ENCODE peak calls at places on chromosomes 6 and 20, in four cellular contexts. F is posterior cingulate gyrus, W is GM19239, E is left lung. Q is an unnamed sample.

GRCh38 chr6:87436435-87436834 is 28.7 kb downstream of the CFAP206 start:
- DNase-seq in F (no peak), W (peak; percentile 22), E (peak; percentile 47), Q (peak; percentile 26)

GRCh38 chr20:62047666-62048345 is 17.9 kb downstream of the TAF4 start:
- DNase-seq in F (peak; percentile 32), W (no peak), E (peak; percentile 19), Q (no peak)

GRCh38 chr6:54697423-54697822 is 149.1 kb upstream of the FAM83B start:
- DNase-seq in F (no peak), W (no peak), E (no peak), Q (no peak)

GRCh38 chr6:137452331-137452894 is 41.8 kb downstream of the OLIG3 start:
- DNase-seq in F (no peak), W (no peak), E (no peak), Q (no peak)

GRCh38 chr6:33426590-33427563 is 7.0 kb downstream of the SYNGAP1 start:
- DNase-seq in F (no peak), W (no peak), E (no peak), Q (no peak)

GRCh38 chr6:130625825-130626500 is 201.2 kb upstream of the SMLR1 start:
- DNase-seq in F (no peak), W (peak; percentile 2), E (no peak), Q (no peak)

GRCh38 chr6:84065718-84066290 is 32.2 kb downstream of the MRAP2 start:
- DNase-seq in F (no peak), W (no peak), E (no peak), Q (no peak)

GRCh38 chr6:170046786-170047626 is 243.9 kb downstream of the DLL1 start:
- DNase-seq in F (peak; percentile 55), W (no peak), E (peak; percentile 42), Q (no peak)

GRCh38 chr6:130744601-130745382 is 82.4 kb upstream of the SMLR1 start:
- DNase-seq in F (no peak), W (no peak), E (no peak), Q (no peak)

GRCh38 chr20:10467985-10468845 is 33.1 kb downstream of the SLX4IP start:
- DNase-seq in F (no peak), W (no peak), E (no peak), Q (no peak)

GRCh38 chr6:75935473-75935793 is 137.0 kb downstream of the IMPG1 start:
- DNase-seq in F (no peak), W (no peak), E (no peak), Q (no peak)

GRCh38 chr6:41214559-41215238 is 13.4 kb upstream of the TREML4 start:
- DNase-seq in F (no peak), W (no peak), E (no peak), Q (no peak)

GRCh38 chr6:57162516-57162915 is 9.6 kb upstream of the BAG2 start:
- DNase-seq in F (no peak), W (no peak), E (no peak), Q (no peak)

GRCh38 chr20:50520222-50520877 is 10.2 kb downstream of the PTPN1 start:
- DNase-seq in F (no peak), W (no peak), E (no peak), Q (no peak)

GRCh38 chr6:37279366-37280134 is 21.6 kb upstream of the TMEM217 start:
- DNase-seq in F (no peak), W (no peak), E (no peak), Q (no peak)

GRCh38 chr20:45355209-45355608 is 7.0 kb upstream of the SDC4 start:
- DNase-seq in F (no peak), W (no peak), E (no peak), Q (no peak)

GRCh38 chr6:124881898-124882579 is 80.2 kb upstream of the RNF217 start:
- DNase-seq in F (no peak), W (no peak), E (no peak), Q (no peak)

GRCh38 chr6:98831057-98832031 is 3.0 kb upstream of the POU3F2 start:
- DNase-seq in F (peak; percentile 86), W (no peak), E (no peak), Q (no peak)

GRCh38 chr20:13299401-13299800 is 78.3 kb downstream of the ISM1 start:
- DNase-seq in F (no peak), W (no peak), E (no peak), Q (no peak)

GRCh38 chr6:21022343-21023107 is 488.3 kb downstream of the CDKAL1 start:
- DNase-seq in F (no peak), W (peak; percentile 17), E (peak; percentile 40), Q (no peak)